ENCODE peak calls at places on chromosome 18, in seven cellular contexts. One of them, this sample, is unnamed.

GRCh38 chr18:63775166-63775730 is at the start of gene SERPINB7:
- DNase-seq in IMR-90: peak
- DNase-seq in CD8-positive, alpha-beta T cell: no peak
- DNase-seq in GM12865: no peak
- DNase-seq in colonic mucosa: no peak
- DNase-seq in GM06990: no peak
- DNase-seq in foreskin fibroblast: peak
- DNase-seq in this sample: peak

GRCh38 chr18:56083097-56083865 is 495.3 kb upstream of the TCF4 start:
- DNase-seq in IMR-90: peak
- DNase-seq in CD8-positive, alpha-beta T cell: no peak
- DNase-seq in GM12865: no peak
- DNase-seq in colonic mucosa: peak
- DNase-seq in GM06990: no peak
- DNase-seq in foreskin fibroblast: no peak
- DNase-seq in this sample: peak

GRCh38 chr18:11323359-11323819 is 174.0 kb upstream of the PIEZO2 start:
- DNase-seq in IMR-90: peak
- DNase-seq in CD8-positive, alpha-beta T cell: no peak
- DNase-seq in GM12865: no peak
- DNase-seq in colonic mucosa: no peak
- DNase-seq in GM06990: no peak
- DNase-seq in foreskin fibroblast: peak
- DNase-seq in this sample: peak

GRCh38 chr18:57737661-57738060 is 65.5 kb downstream of the ATP8B1 start:
- DNase-seq in IMR-90: peak
- DNase-seq in CD8-positive, alpha-beta T cell: no peak
- DNase-seq in GM12865: no peak
- DNase-seq in colonic mucosa: no peak
- DNase-seq in GM06990: no peak
- DNase-seq in foreskin fibroblast: peak
- DNase-seq in this sample: peak

GRCh38 chr18:73879771-73880170 is 267.9 kb downstream of the FBXO15 start:
- DNase-seq in IMR-90: peak
- DNase-seq in CD8-positive, alpha-beta T cell: no peak
- DNase-seq in GM12865: no peak
- DNase-seq in colonic mucosa: no peak
- DNase-seq in GM06990: no peak
- DNase-seq in foreskin fibroblast: peak
- DNase-seq in this sample: peak

GRCh38 chr18:36127866-36128845 is 984 bp downstream of the SLC39A6 start:
- DNase-seq in IMR-90: peak
- DNase-seq in CD8-positive, alpha-beta T cell: peak
- DNase-seq in GM12865: peak
- DNase-seq in colonic mucosa: peak
- DNase-seq in GM06990: no peak
- DNase-seq in foreskin fibroblast: peak
- DNase-seq in this sample: peak

GRCh38 chr18:56217406-56217805 is 421.0 kb downstream of the TXNL1 start:
- DNase-seq in IMR-90: peak
- DNase-seq in CD8-positive, alpha-beta T cell: no peak
- DNase-seq in GM12865: no peak
- DNase-seq in colonic mucosa: no peak
- DNase-seq in GM06990: no peak
- DNase-seq in foreskin fibroblast: peak
- DNase-seq in this sample: no peak

GRCh38 chr18:67730884-67731283 is 214.4 kb upstream of the DSEL start:
- DNase-seq in IMR-90: peak
- DNase-seq in CD8-positive, alpha-beta T cell: no peak
- DNase-seq in GM12865: no peak
- DNase-seq in colonic mucosa: no peak
- DNase-seq in GM06990: no peak
- DNase-seq in foreskin fibroblast: peak
- DNase-seq in this sample: peak

GRCh38 chr18:37588289-37588688 is 22.7 kb upstream of the CELF4 start:
- DNase-seq in IMR-90: no peak
- DNase-seq in CD8-positive, alpha-beta T cell: no peak
- DNase-seq in GM12865: no peak
- DNase-seq in colonic mucosa: no peak
- DNase-seq in GM06990: no peak
- DNase-seq in foreskin fibroblast: no peak
- DNase-seq in this sample: no peak

DNA sequence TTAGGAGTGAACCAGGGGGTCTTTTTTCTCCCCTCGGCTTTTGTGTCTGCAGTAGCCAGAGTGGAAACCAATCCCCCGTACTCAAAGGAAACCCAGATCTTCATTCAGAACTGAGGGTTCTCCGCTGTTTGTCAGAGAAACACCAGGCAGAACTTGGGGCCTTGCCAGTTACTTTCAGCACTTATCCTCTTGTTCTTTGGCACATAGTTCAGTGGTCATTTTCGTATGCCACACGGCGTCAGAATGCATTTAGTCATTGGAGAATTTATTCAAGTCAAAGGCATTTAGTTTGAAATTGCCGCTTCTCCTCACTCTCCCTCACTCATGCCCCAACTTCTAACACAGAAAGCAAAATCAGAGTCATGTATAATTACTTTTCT is 102.9 kb downstream of the CABLES1 start:
- DNase-seq in IMR-90: peak
- DNase-seq in CD8-positive, alpha-beta T cell: no peak
- DNase-seq in GM12865: no peak
- DNase-seq in colonic mucosa: no peak
- DNase-seq in GM06990: no peak
- DNase-seq in foreskin fibroblast: peak
- DNase-seq in this sample: peak
- H3K4me3 ChIP-seq in IMR-90: no peak
- H3K4me3 ChIP-seq in CD8-positive, alpha-beta T cell: peak
- H3K4me3 ChIP-seq in GM12865: no peak
- H3K4me3 ChIP-seq in colonic mucosa: peak
- H3K4me3 ChIP-seq in GM06990: no peak
- H3K4me3 ChIP-seq in foreskin fibroblast: no peak
- H3K4me3 ChIP-seq in this sample: no peak

GRCh38 chr18:45850021-45850420 is 24.5 kb downstream of the SIGLEC15 start:
- DNase-seq in IMR-90: no peak
- DNase-seq in CD8-positive, alpha-beta T cell: no peak
- DNase-seq in GM12865: peak
- DNase-seq in colonic mucosa: no peak
- DNase-seq in GM06990: no peak
- DNase-seq in foreskin fibroblast: no peak
- DNase-seq in this sample: peak
- TF ChIP-seq CTCF in IMR-90: peak
- TF ChIP-seq CTCF in CD8-positive, alpha-beta T cell: no peak
- TF ChIP-seq CTCF in GM12865: peak
- TF ChIP-seq CTCF in colonic mucosa: no peak
- TF ChIP-seq CTCF in GM06990: peak
- TF ChIP-seq CTCF in foreskin fibroblast: peak
- TF ChIP-seq CTCF in this sample: peak

GRCh38 chr18:24400587-24400986 is 3.0 kb upstream of the OSBPL1A start:
- DNase-seq in IMR-90: no peak
- DNase-seq in CD8-positive, alpha-beta T cell: no peak
- DNase-seq in GM12865: no peak
- DNase-seq in colonic mucosa: no peak
- DNase-seq in GM06990: no peak
- DNase-seq in foreskin fibroblast: no peak
- DNase-seq in this sample: no peak

GRCh38 chr18:24396082-24396623 is 1.5 kb downstream of the OSBPL1A start:
- DNase-seq in IMR-90: peak
- DNase-seq in CD8-positive, alpha-beta T cell: no peak
- DNase-seq in GM12865: peak
- DNase-seq in colonic mucosa: no peak
- DNase-seq in GM06990: peak
- DNase-seq in foreskin fibroblast: no peak
- DNase-seq in this sample: no peak

GRCh38 chr18:24397131-24397693 is 412 bp downstream of the OSBPL1A start:
- DNase-seq in IMR-90: peak
- DNase-seq in CD8-positive, alpha-beta T cell: peak
- DNase-seq in GM12865: peak
- DNase-seq in colonic mucosa: peak
- DNase-seq in GM06990: peak
- DNase-seq in foreskin fibroblast: peak
- DNase-seq in this sample: peak

GRCh38 chr18:24397694-24398365 is at the start of gene OSBPL1A:
- DNase-seq in IMR-90: peak
- DNase-seq in CD8-positive, alpha-beta T cell: peak
- DNase-seq in GM12865: peak
- DNase-seq in colonic mucosa: peak
- DNase-seq in GM06990: peak
- DNase-seq in foreskin fibroblast: peak
- DNase-seq in this sample: peak

DNA sequence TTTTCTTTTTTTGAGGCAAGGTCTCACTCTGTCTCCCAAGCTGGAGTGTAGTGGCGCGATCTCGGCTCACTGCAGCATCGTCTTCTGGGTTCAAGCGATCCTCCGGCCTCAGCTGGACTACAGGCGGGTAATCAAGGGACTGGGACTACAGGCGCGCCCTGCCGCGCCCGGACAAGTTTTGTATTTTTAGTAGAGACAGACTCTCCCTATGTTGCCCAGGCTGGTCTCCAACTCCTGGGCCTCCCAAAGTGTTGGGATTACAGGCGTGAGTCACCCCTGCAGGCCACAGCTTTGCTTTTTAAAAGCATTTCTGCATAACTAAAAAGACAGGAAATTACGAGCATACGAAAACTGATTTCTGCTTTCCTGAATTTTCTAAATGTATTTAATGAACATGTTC is 891 bp upstream of the OSBPL1A start:
- DNase-seq in IMR-90: peak
- DNase-seq in CD8-positive, alpha-beta T cell: no peak
- DNase-seq in GM12865: no peak
- DNase-seq in colonic mucosa: peak
- DNase-seq in GM06990: no peak
- DNase-seq in foreskin fibroblast: peak
- DNase-seq in this sample: no peak
- H3K4me3 ChIP-seq in IMR-90: no peak
- H3K4me3 ChIP-seq in CD8-positive, alpha-beta T cell: peak
- H3K4me3 ChIP-seq in GM12865: no peak
- H3K4me3 ChIP-seq in colonic mucosa: peak
- H3K4me3 ChIP-seq in GM06990: no peak
- H3K4me3 ChIP-seq in foreskin fibroblast: peak
- H3K4me3 ChIP-seq in this sample: peak

GRCh38 chr18:75123113-75123512 is 85.8 kb downstream of the PTGR3 start:
- DNase-seq in IMR-90: no peak
- DNase-seq in CD8-positive, alpha-beta T cell: no peak
- DNase-seq in GM12865: peak
- DNase-seq in colonic mucosa: no peak
- DNase-seq in GM06990: no peak
- DNase-seq in foreskin fibroblast: no peak
- DNase-seq in this sample: no peak

GRCh38 chr18:75127143-75128021 is 81.6 kb downstream of the PTGR3 start:
- DNase-seq in IMR-90: no peak
- DNase-seq in CD8-positive, alpha-beta T cell: no peak
- DNase-seq in GM12865: no peak
- DNase-seq in colonic mucosa: peak
- DNase-seq in GM06990: no peak
- DNase-seq in foreskin fibroblast: no peak
- DNase-seq in this sample: no peak

GRCh38 chr18:75125359-75126331 is 83.3 kb downstream of the PTGR3 start:
- DNase-seq in IMR-90: no peak
- DNase-seq in CD8-positive, alpha-beta T cell: no peak
- DNase-seq in GM12865: no peak
- DNase-seq in colonic mucosa: no peak
- DNase-seq in GM06990: no peak
- DNase-seq in foreskin fibroblast: no peak
- DNase-seq in this sample: no peak

GRCh38 chr18:75124551-75124950 is 84.4 kb downstream of the PTGR3 start:
- DNase-seq in IMR-90: no peak
- DNase-seq in CD8-positive, alpha-beta T cell: no peak
- DNase-seq in GM12865: no peak
- DNase-seq in colonic mucosa: no peak
- DNase-seq in GM06990: no peak
- DNase-seq in foreskin fibroblast: no peak
- DNase-seq in this sample: no peak

DNA sequence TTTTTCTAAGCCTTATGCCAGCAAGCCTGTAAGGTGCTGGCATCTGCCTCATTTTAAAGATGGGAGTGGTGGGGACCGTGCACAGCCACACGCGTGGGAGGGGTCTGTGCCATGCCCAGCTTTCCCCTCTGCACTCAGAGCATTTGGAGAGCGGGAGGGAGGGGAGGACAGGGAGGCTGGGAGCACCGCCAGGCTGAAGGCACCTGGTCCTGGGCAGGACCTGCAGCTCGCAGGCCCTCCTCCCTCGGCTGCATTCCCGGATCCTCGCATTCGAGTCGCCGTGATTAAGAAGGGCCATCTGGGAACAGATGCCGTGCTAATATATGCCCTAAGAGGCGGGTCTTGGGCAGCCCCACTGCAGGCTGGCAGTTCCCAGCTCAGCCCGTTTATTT is 84.0 kb downstream of the PTGR3 start:
- DNase-seq in IMR-90: no peak
- DNase-seq in CD8-positive, alpha-beta T cell: no peak
- DNase-seq in GM12865: no peak
- DNase-seq in colonic mucosa: no peak
- DNase-seq in GM06990: no peak
- DNase-seq in foreskin fibroblast: no peak
- DNase-seq in this sample: no peak
- TF ChIP-seq CTCF in IMR-90: no peak
- TF ChIP-seq CTCF in CD8-positive, alpha-beta T cell: no peak
- TF ChIP-seq CTCF in GM12865: no peak
- TF ChIP-seq CTCF in colonic mucosa: no peak
- TF ChIP-seq CTCF in GM06990: no peak
- TF ChIP-seq CTCF in foreskin fibroblast: no peak
- TF ChIP-seq CTCF in this sample: no peak

GRCh38 chr18:12420831-12421421 is 13.2 kb downstream of the PRELID3A start:
- DNase-seq in IMR-90: no peak
- DNase-seq in CD8-positive, alpha-beta T cell: no peak
- DNase-seq in GM12865: peak
- DNase-seq in colonic mucosa: no peak
- DNase-seq in GM06990: peak
- DNase-seq in foreskin fibroblast: no peak
- DNase-seq in this sample: no peak
- H3K4me3 ChIP-seq in IMR-90: no peak
- H3K4me3 ChIP-seq in CD8-positive, alpha-beta T cell: no peak
- H3K4me3 ChIP-seq in GM12865: no peak
- H3K4me3 ChIP-seq in colonic mucosa: peak
- H3K4me3 ChIP-seq in GM06990: no peak
- H3K4me3 ChIP-seq in foreskin fibroblast: peak
- H3K4me3 ChIP-seq in this sample: no peak

DNA sequence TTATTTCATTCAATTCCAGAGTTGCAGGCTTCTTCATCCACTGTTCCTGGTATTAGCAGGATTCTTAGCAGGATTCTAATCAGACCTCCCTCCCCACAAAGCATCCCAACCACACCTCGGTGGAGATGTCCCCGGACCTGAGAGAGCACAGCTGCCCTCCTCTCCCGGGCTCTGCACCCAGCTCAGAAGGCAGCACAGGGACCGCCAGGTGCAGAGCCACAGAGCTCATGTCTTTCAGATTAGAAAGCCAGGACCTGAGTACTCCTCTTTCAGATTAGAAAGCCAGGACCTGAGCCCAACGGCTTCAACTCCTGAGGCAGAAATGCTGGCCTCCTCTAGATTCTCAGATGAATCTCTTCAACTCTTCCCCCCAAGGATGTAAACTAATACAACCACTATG is 152.3 kb downstream of the MYO5B start:
- DNase-seq in IMR-90: no peak
- DNase-seq in CD8-positive, alpha-beta T cell: no peak
- DNase-seq in GM12865: no peak
- DNase-seq in colonic mucosa: no peak
- DNase-seq in GM06990: no peak
- DNase-seq in foreskin fibroblast: no peak
- DNase-seq in this sample: no peak
- TF ChIP-seq CTCF in IMR-90: no peak
- TF ChIP-seq CTCF in CD8-positive, alpha-beta T cell: no peak
- TF ChIP-seq CTCF in GM12865: no peak
- TF ChIP-seq CTCF in colonic mucosa: no peak
- TF ChIP-seq CTCF in GM06990: no peak
- TF ChIP-seq CTCF in foreskin fibroblast: no peak
- TF ChIP-seq CTCF in this sample: no peak